ENCODE peak calls at places on chromosomes 16 and 17, in six cellular contexts. Q is GM06990, T is cardiac muscle cell, R is HFF-Myc, F is AG09309, S is BJ. E is an unnamed sample.

GRCh38 chr16:66414891-66415290 is 12.2 kb upstream of the BEAN1 start:
- DNase-seq in Q (no peak), T (no peak), R (no peak), F (no peak), S (no peak), E (no peak)

GRCh38 chr16:82124651-82125050 is 45.4 kb downstream of the MPHOSPH6 start:
- DNase-seq in Q (no peak), T (no peak), R (no peak), F (no peak), S (no peak), E (no peak)

GRCh38 chr17:57732062-57732461 is 13.0 kb downstream of the CCDC182 start:
- DNase-seq in Q (no peak), T (no peak), R (no peak), F (no peak), S (no peak), E (no peak)

GRCh38 chr17:2253768-2254406 is 49.7 kb downstream of the SMG6 start:
- DNase-seq in Q (peak; percentile 72), T (no peak), R (no peak), F (no peak), S (no peak), E (no peak)

GRCh38 chr16:27811881-27812280 is 251.6 kb downstream of the GSG1L start:
- DNase-seq in Q (no peak), T (no peak), R (no peak), F (no peak), S (no peak), E (no peak)

GRCh38 chr16:75243667-75244224 is 7.7 kb downstream of the BCAR1 start:
- DNase-seq in Q (no peak), T (no peak), R (no peak), F (no peak), S (no peak), E (no peak)

GRCh38 chr16:69762843-69763556 is 868 bp downstream of the WWP2 start:
- DNase-seq in Q (no peak), T (peak; percentile 36), R (no peak), F (no peak), S (no peak), E (no peak)

GRCh38 chr17:64005734-64006167 is 7.6 kb downstream of the PRR29 start:
- DNase-seq in Q (no peak), T (no peak), R (no peak), F (no peak), S (no peak), E (no peak)

GRCh38 chr16:12613131-12613991 is 190.3 kb downstream of the CPPED1 start:
- DNase-seq in Q (no peak), T (no peak), R (no peak), F (no peak), S (peak; percentile 2), E (no peak)

GRCh38 chr16:2816751-2817495 is at the start of gene PRSS21:
- DNase-seq in Q (peak; percentile 75), T (no peak), R (no peak), F (no peak), S (no peak), E (no peak)

GRCh38 chr17:63474174-63474913 is 2.5 kb upstream of the ACE start:
- DNase-seq in Q (no peak), T (peak; percentile 31), R (no peak), F (no peak), S (no peak), E (no peak)

GRCh38 chr16:47881574-47881973 is 274.2 kb downstream of the ABCC12 start:
- DNase-seq in Q (no peak), T (no peak), R (no peak), F (no peak), S (no peak), E (no peak)

GRCh38 chr17:35212668-35213067 is 18.5 kb upstream of the SLC35G3 start:
- DNase-seq in Q (no peak), T (no peak), R (no peak), F (no peak), S (no peak), E (no peak)

GRCh38 chr17:59436900-59437299 is 105.4 kb downstream of the YPEL2 start:
- DNase-seq in Q (no peak), T (no peak), R (no peak), F (no peak), S (no peak), E (no peak)

GRCh38 chr16:50323335-50324011 is 45.3 kb downstream of the BRD7 start:
- DNase-seq in Q (no peak), T (peak; percentile 50), R (peak; percentile 21), F (no peak), S (peak; percentile 9), E (no peak)

GRCh38 chr17:50169121-50169764 is 3.4 kb downstream of the SGCA start:
- DNase-seq in Q (peak; percentile 81), T (peak; percentile 80), R (no peak), F (no peak), S (no peak), E (no peak)

GRCh38 chr17:34312080-34312479 is 7.2 kb upstream of the CCL8 start:
- DNase-seq in Q (no peak), T (peak; percentile 91), R (peak; percentile 78), F (peak; percentile 75), S (peak; percentile 51), E (no peak)

GRCh38 chr17:1495265-1495664 is 2.8 kb upstream of the MYO1C start:
- DNase-seq in Q (no peak), T (no peak), R (no peak), F (no peak), S (no peak), E (peak; percentile 81)

DNA sequence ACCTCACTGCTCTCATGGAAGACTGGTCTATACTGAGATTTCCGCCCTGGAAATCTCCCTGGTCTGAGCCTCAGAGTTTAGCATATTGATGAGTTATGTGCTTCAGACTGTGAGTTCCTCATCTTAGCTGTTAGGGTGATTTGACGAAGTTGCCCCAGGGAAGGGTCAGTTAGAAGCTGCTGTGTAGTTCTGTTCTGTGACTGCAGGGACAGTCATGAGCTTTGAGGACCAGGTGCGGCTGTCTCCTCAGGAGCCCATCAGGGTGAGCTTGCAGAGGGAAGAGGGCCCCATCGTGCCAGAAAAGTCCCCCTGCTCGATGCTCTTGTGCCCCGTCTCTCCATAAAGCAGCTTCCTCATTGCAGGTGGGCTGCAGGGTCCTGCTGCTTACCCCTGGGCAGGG is 28.3 kb upstream of the IL17C start:
- DNase-seq in Q (no peak), T (no peak), R (no peak), F (no peak), S (no peak), E (no peak)
- TF ChIP-seq CTCF in Q (no peak), T (no peak), R (peak; percentile 6), F (peak; percentile 18), S (peak; percentile 10), E (peak; percentile 26)

DNA sequence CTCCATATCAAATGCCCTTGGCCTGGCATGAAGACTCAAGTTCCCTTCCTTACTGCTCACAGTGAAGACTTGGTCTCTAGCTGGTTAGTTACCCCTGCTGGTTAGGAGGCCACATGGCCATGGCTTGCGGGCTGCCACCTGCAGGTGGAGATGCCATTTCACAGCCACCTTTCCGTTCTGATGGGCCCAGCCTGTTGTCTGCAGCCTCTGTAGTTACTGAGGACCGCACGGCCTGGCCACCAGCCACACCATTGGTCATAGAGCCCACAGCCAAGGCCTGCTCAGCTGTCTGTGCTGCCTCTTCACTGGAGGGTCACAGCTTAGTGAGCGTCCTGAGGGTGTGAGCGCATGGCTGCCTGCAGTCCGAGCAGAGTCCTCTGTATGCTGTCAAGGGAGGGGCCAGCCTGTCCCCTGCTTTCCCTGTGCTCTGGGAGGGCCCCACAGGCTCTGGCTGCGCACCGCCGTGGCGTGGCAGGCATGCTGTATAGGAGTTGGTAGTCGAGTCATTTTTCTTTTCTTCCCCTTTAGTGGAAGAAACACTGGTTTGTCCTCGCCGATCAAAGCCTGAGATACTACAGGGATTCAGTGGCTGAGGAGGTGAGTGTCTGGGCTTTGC is 59.2 kb downstream of the PLD6 start:
- DNase-seq in Q (no peak), T (no peak), R (no peak), F (no peak), S (no peak), E (no peak)
- TF ChIP-seq CTCF in Q (peak; percentile 19), T (no peak), R (peak; percentile 26), F (peak; percentile 7), S (peak; percentile 17), E (peak; percentile 33)

DNA sequence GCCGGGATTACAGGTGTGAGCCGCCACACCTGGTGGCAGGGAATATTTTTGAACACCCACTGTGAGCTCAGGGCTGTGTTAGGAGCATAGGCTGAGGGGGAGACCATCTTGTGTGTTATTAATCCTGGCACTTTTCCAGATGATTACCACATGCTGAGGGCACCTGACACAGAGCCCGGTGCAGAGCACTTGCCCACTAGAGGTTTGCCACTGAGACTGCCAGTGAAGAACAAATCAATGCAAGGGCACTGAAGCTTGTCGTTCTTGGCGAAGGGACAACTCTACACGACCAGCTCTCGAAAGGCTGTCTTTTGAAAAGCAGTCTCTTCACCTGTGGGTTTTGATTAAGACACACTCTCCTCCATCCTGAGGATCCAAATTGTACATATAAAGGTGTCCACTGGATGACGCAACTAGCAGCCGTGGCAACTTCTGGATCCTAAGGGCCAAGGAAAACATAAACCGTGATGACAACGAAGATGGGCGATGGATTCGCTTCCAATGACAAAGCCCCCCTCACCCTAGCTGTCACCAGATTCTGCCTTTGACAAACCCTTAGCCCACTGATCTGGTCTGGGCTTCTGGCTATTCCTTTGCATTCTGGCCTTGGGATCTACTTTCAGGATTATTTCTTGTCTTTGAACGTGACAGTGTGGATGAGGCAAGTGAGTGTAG is 28.7 kb downstream of the WIPI1 start:
- DNase-seq in Q (no peak), T (no peak), R (no peak), F (no peak), S (no peak), E (no peak)
- TF ChIP-seq CTCF in Q (no peak), T (no peak), R (no peak), F (no peak), S (no peak), E (no peak)

GRCh38 chr17:42674755-42675347 is 1.9 kb downstream of the PLEKHH3 start:
- DNase-seq in Q (no peak), T (no peak), R (no peak), F (no peak), S (no peak), E (no peak)

GRCh38 chr17:42675348-42675983 is 1.3 kb downstream of the PLEKHH3 start:
- DNase-seq in Q (no peak), T (no peak), R (no peak), F (no peak), S (no peak), E (no peak)

GRCh38 chr17:42673266-42673884 is 3.4 kb downstream of the PLEKHH3 start:
- DNase-seq in Q (no peak), T (no peak), R (no peak), F (no peak), S (no peak), E (no peak)

GRCh38 chr17:42675984-42676423 is 790 bp downstream of the PLEKHH3 start:
- DNase-seq in Q (no peak), T (peak; percentile 60), R (no peak), F (no peak), S (no peak), E (no peak)

GRCh38 chr17:42673885-42674754 is 2.7 kb downstream of the PLEKHH3 start:
- DNase-seq in Q (peak; percentile 63), T (peak; percentile 89), R (no peak), F (no peak), S (no peak), E (no peak)
- TF ChIP-seq CTCF in Q (peak; percentile 81), T (peak; percentile 68), R (peak; percentile 68), F (peak; percentile 67), S (peak; percentile 72), E (peak; percentile 65)